ENCODE peak calls at places on chromosomes 11 and 22, in nine cellular contexts. One of them, this sample, is unnamed.

GRCh38 chr11:27571151-27571840 is 64.7 kb upstream of the LIN7C start:
- DNase-seq in K562: no peak
- DNase-seq in endothelial cell of umbilical vein: no peak
- DNase-seq in A549: no peak
- DNase-seq in HCT116: no peak
- DNase-seq in WTC11: no peak
- DNase-seq in H1: no peak
- DNase-seq in GM12878: no peak
- DNase-seq in SK-N-SH: peak
- DNase-seq in this sample: no peak

GRCh38 chr11:125251956-125252355 is 87.4 kb downstream of the PKNOX2 start:
- DNase-seq in K562: no peak
- DNase-seq in endothelial cell of umbilical vein: no peak
- DNase-seq in A549: no peak
- DNase-seq in HCT116: no peak
- DNase-seq in WTC11: no peak
- DNase-seq in H1: no peak
- DNase-seq in GM12878: no peak
- DNase-seq in SK-N-SH: no peak
- DNase-seq in this sample: no peak

GRCh38 chr22:22913989-22914388 is 26.4 kb downstream of the IGLL5 start:
- DNase-seq in K562: no peak
- DNase-seq in endothelial cell of umbilical vein: no peak
- DNase-seq in A549: no peak
- DNase-seq in HCT116: no peak
- DNase-seq in WTC11: no peak
- DNase-seq in H1: no peak
- DNase-seq in GM12878: no peak
- DNase-seq in SK-N-SH: no peak
- DNase-seq in this sample: no peak

GRCh38 chr11:112161012-112161411 is 2.9 kb downstream of the IL18 start:
- DNase-seq in K562: no peak
- DNase-seq in endothelial cell of umbilical vein: no peak
- DNase-seq in A549: no peak
- DNase-seq in HCT116: no peak
- DNase-seq in WTC11: no peak
- DNase-seq in H1: no peak
- DNase-seq in GM12878: no peak
- DNase-seq in SK-N-SH: no peak
- DNase-seq in this sample: no peak

GRCh38 chr22:30411780-30412179 is 13.8 kb upstream of the MTFP1 start:
- DNase-seq in K562: no peak
- DNase-seq in endothelial cell of umbilical vein: no peak
- DNase-seq in A549: no peak
- DNase-seq in HCT116: no peak
- DNase-seq in WTC11: no peak
- DNase-seq in H1: no peak
- DNase-seq in GM12878: no peak
- DNase-seq in SK-N-SH: no peak
- DNase-seq in this sample: no peak

GRCh38 chr11:76807206-76807875 is 24.2 kb downstream of the TSKU start:
- DNase-seq in K562: peak
- DNase-seq in endothelial cell of umbilical vein: peak
- DNase-seq in A549: peak
- DNase-seq in HCT116: no peak
- DNase-seq in WTC11: peak
- DNase-seq in H1: no peak
- DNase-seq in GM12878: no peak
- DNase-seq in SK-N-SH: peak
- DNase-seq in this sample: peak

GRCh38 chr11:34358258-34358665 is 452 bp upstream of the ABTB2 start:
- DNase-seq in K562: peak
- DNase-seq in endothelial cell of umbilical vein: peak
- DNase-seq in A549: peak
- DNase-seq in HCT116: peak
- DNase-seq in WTC11: peak
- DNase-seq in H1: no peak
- DNase-seq in GM12878: no peak
- DNase-seq in SK-N-SH: no peak
- DNase-seq in this sample: peak

GRCh38 chr11:86277741-86278140 is 24.3 kb upstream of the HIKESHI start:
- DNase-seq in K562: no peak
- DNase-seq in endothelial cell of umbilical vein: no peak
- DNase-seq in A549: no peak
- DNase-seq in HCT116: no peak
- DNase-seq in WTC11: no peak
- DNase-seq in H1: no peak
- DNase-seq in GM12878: no peak
- DNase-seq in SK-N-SH: no peak
- DNase-seq in this sample: no peak

GRCh38 chr11:111229604-111230003 is 15.9 kb upstream of the POU2AF2 start:
- DNase-seq in K562: no peak
- DNase-seq in endothelial cell of umbilical vein: no peak
- DNase-seq in A549: no peak
- DNase-seq in HCT116: no peak
- DNase-seq in WTC11: no peak
- DNase-seq in H1: no peak
- DNase-seq in GM12878: no peak
- DNase-seq in SK-N-SH: no peak
- DNase-seq in this sample: peak

GRCh38 chr11:123033895-123034294 is 28.0 kb downstream of the HSPA8 start:
- DNase-seq in K562: peak
- DNase-seq in endothelial cell of umbilical vein: peak
- DNase-seq in A549: no peak
- DNase-seq in HCT116: no peak
- DNase-seq in WTC11: no peak
- DNase-seq in H1: no peak
- DNase-seq in GM12878: no peak
- DNase-seq in SK-N-SH: no peak
- DNase-seq in this sample: no peak

GRCh38 chr11:114091791-114092397 is 32.4 kb downstream of the ZBTB16 start:
- DNase-seq in K562: no peak
- DNase-seq in endothelial cell of umbilical vein: peak
- DNase-seq in A549: no peak
- DNase-seq in HCT116: no peak
- DNase-seq in WTC11: no peak
- DNase-seq in H1: no peak
- DNase-seq in GM12878: no peak
- DNase-seq in SK-N-SH: no peak
- DNase-seq in this sample: peak

DNA sequence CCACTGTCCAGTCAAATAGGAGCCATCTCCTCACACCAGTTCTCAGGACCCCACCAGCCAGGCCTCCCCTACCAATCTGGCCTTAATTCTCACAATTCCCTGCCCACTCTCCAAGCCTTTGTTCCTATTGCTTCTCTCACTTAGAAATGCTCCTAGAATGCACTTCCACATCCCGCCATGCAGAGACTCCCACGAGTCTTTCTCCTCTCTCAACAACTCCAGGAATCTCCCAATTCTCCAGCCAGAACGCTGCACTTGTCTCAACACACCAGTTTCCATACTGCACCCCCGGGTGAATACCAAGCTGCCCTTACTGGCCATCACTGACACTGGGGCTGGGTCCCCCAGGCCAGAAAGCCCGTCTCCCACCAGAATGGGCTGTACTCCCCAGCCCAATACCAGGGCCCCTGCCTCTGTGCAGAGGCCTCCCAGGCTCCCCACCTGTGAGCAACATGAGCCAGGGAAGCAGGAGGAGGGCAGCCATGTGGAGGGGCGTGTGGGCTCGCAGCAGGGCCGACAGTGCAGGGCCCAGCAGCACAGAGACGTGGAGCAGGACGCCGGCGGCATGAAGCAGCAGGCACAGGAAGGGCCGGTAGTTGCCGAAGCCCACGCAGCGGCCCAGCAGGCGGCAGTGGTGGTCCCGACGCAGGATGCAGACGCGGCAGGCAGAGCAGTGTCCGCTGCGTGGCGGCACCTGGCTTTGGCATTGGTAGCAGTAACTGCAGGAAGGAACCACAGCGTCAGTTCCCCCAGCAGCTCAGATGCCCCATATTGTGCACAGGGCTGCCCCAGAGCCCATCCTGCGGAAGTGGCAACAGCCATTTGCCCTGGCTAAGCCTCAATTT is 2.4 kb downstream of the ZDHHC24 start:
- DNase-seq in K562: no peak
- DNase-seq in endothelial cell of umbilical vein: peak
- DNase-seq in A549: no peak
- DNase-seq in HCT116: no peak
- DNase-seq in WTC11: peak
- DNase-seq in H1: no peak
- DNase-seq in GM12878: peak
- DNase-seq in SK-N-SH: peak
- DNase-seq in this sample: no peak
- TF ChIP-seq CTCF in K562: no peak
- TF ChIP-seq CTCF in endothelial cell of umbilical vein: peak
- TF ChIP-seq CTCF in A549: no peak
- TF ChIP-seq CTCF in HCT116: no peak
- TF ChIP-seq CTCF in WTC11: no peak
- TF ChIP-seq CTCF in H1: peak
- TF ChIP-seq CTCF in GM12878: peak
- TF ChIP-seq CTCF in SK-N-SH: peak
- TF ChIP-seq CTCF in this sample: no peak

GRCh38 chr22:27462190-27462589 is 339.4 kb downstream of the MN1 start:
- DNase-seq in K562: no peak
- DNase-seq in endothelial cell of umbilical vein: no peak
- DNase-seq in A549: no peak
- DNase-seq in HCT116: no peak
- DNase-seq in WTC11: no peak
- DNase-seq in H1: no peak
- DNase-seq in GM12878: no peak
- DNase-seq in SK-N-SH: peak
- DNase-seq in this sample: no peak
- TF ChIP-seq MAX in K562: no peak
- TF ChIP-seq MAX in endothelial cell of umbilical vein: no peak
- TF ChIP-seq MAX in A549: no peak
- TF ChIP-seq MAX in HCT116: no peak
- TF ChIP-seq MAX in WTC11: no peak
- TF ChIP-seq MAX in H1: no peak
- TF ChIP-seq MAX in GM12878: no peak
- TF ChIP-seq MAX in SK-N-SH: no peak
- TF ChIP-seq MAX in this sample: no peak

GRCh38 chr22:35104491-35104890 is 38.5 kb downstream of the ISX start:
- DNase-seq in K562: no peak
- DNase-seq in endothelial cell of umbilical vein: no peak
- DNase-seq in A549: no peak
- DNase-seq in HCT116: no peak
- DNase-seq in WTC11: no peak
- DNase-seq in H1: no peak
- DNase-seq in GM12878: no peak
- DNase-seq in SK-N-SH: no peak
- DNase-seq in this sample: no peak

GRCh38 chr22:35099883-35100282 is 33.9 kb downstream of the ISX start:
- DNase-seq in K562: peak
- DNase-seq in endothelial cell of umbilical vein: no peak
- DNase-seq in A549: peak
- DNase-seq in HCT116: no peak
- DNase-seq in WTC11: no peak
- DNase-seq in H1: no peak
- DNase-seq in GM12878: no peak
- DNase-seq in SK-N-SH: no peak
- DNase-seq in this sample: no peak

GRCh38 chr22:35103756-35104155 is 37.8 kb downstream of the ISX start:
- DNase-seq in K562: no peak
- DNase-seq in endothelial cell of umbilical vein: no peak
- DNase-seq in A549: no peak
- DNase-seq in HCT116: no peak
- DNase-seq in WTC11: no peak
- DNase-seq in H1: no peak
- DNase-seq in GM12878: no peak
- DNase-seq in SK-N-SH: no peak
- DNase-seq in this sample: no peak

GRCh38 chr22:35098921-35099320 is 33.0 kb downstream of the ISX start:
- DNase-seq in K562: no peak
- DNase-seq in endothelial cell of umbilical vein: no peak
- DNase-seq in A549: no peak
- DNase-seq in HCT116: no peak
- DNase-seq in WTC11: no peak
- DNase-seq in H1: no peak
- DNase-seq in GM12878: no peak
- DNase-seq in SK-N-SH: no peak
- DNase-seq in this sample: no peak

GRCh38 chr22:35102663-35103062 is 36.7 kb downstream of the ISX start:
- DNase-seq in K562: peak
- DNase-seq in endothelial cell of umbilical vein: no peak
- DNase-seq in A549: peak
- DNase-seq in HCT116: no peak
- DNase-seq in WTC11: peak
- DNase-seq in H1: peak
- DNase-seq in GM12878: no peak
- DNase-seq in SK-N-SH: no peak
- DNase-seq in this sample: peak
- TF ChIP-seq CTCF in K562: no peak
- TF ChIP-seq CTCF in endothelial cell of umbilical vein: no peak
- TF ChIP-seq CTCF in A549: no peak
- TF ChIP-seq CTCF in HCT116: no peak
- TF ChIP-seq CTCF in WTC11: no peak
- TF ChIP-seq CTCF in H1: no peak
- TF ChIP-seq CTCF in GM12878: peak
- TF ChIP-seq CTCF in SK-N-SH: no peak
- TF ChIP-seq CTCF in this sample: no peak

GRCh38 chr11:1774886-1775285 is 11.2 kb upstream of the CTSD start:
- DNase-seq in K562: no peak
- DNase-seq in endothelial cell of umbilical vein: no peak
- DNase-seq in A549: no peak
- DNase-seq in HCT116: no peak
- DNase-seq in WTC11: no peak
- DNase-seq in H1: no peak
- DNase-seq in GM12878: no peak
- DNase-seq in SK-N-SH: no peak
- DNase-seq in this sample: no peak
- TF ChIP-seq MAX in K562: no peak
- TF ChIP-seq MAX in endothelial cell of umbilical vein: no peak
- TF ChIP-seq MAX in A549: no peak
- TF ChIP-seq MAX in HCT116: no peak
- TF ChIP-seq MAX in WTC11: no peak
- TF ChIP-seq MAX in H1: no peak
- TF ChIP-seq MAX in GM12878: no peak
- TF ChIP-seq MAX in SK-N-SH: no peak
- TF ChIP-seq MAX in this sample: no peak

This sample was measured in NB4.